ENCODE peak calls at places on chromosomes 12 and 14, in five cellular contexts. F is colonic mucosa; J is foreskin keratinocyte; B is CD4-positive, CD25-positive, alpha-beta regulatory T cell; R is lung. O is an unnamed sample.
A peak's percentile ranks its signal among the peaks of the same experiment; 100 is the strongest.

GRCh38 chr12:1760566-1761382 is 59.6 kb upstream of the LRTM2 start:
- DNase-seq in F (no peak), J (peak; percentile 19), B (no peak), R (no peak), O (no peak)

GRCh38 chr12:121812320-121812871 is 8.6 kb downstream of the SETD1B start:
- DNase-seq in F (peak; percentile 85), J (peak; percentile 53), B (no peak), R (peak; percentile 82), O (peak; percentile 79)

GRCh38 chr12:132400011-132400641 is 70.7 kb upstream of the GALNT9 start:
- DNase-seq in F (no peak), J (no peak), B (no peak), R (no peak), O (peak; percentile 62)

GRCh38 chr14:38808734-38809455 is 294.1 kb downstream of the SEC23A start:
- DNase-seq in F (peak; percentile 89), J (peak; percentile 13), B (no peak), R (no peak), O (peak; percentile 47)

GRCh38 chr14:35351897-35352273 is 52.7 kb downstream of the NFKBIA start:
- DNase-seq in F (no peak), J (no peak), B (no peak), R (no peak), O (no peak)

GRCh38 chr12:88132387-88132786 is 9.5 kb downstream of the CEP290 start:
- DNase-seq in F (no peak), J (no peak), B (no peak), R (no peak), O (no peak)

GRCh38 chr12:12498210-12498609 is 64.5 kb downstream of the DUSP16 start:
- DNase-seq in F (no peak), J (no peak), B (no peak), R (no peak), O (no peak)

GRCh38 chr12:26678697-26679660 is 154.0 kb downstream of the ITPR2 start:
- DNase-seq in F (no peak), J (no peak), B (no peak), R (no peak), O (no peak)

GRCh38 chr14:33916663-33917565 is 34.0 kb downstream of the EGLN3 start:
- DNase-seq in F (no peak), J (peak; percentile 64), B (no peak), R (no peak), O (no peak)

GRCh38 chr12:26153421-26154154 is 28.8 kb upstream of the BHLHE41 start:
- DNase-seq in F (no peak), J (peak; percentile 91), B (no peak), R (no peak), O (no peak)

GRCh38 chr12:59076611-59077010 is 156.3 kb upstream of the LRIG3 start:
- DNase-seq in F (no peak), J (no peak), B (no peak), R (no peak), O (no peak)

GRCh38 chr12:113452458-113452857 is 19.2 kb downstream of the LHX5 start:
- DNase-seq in F (no peak), J (no peak), B (no peak), R (no peak), O (no peak)

GRCh38 chr14:30974628-30975027 is 50.8 kb upstream of the AP4S1 start:
- DNase-seq in F (no peak), J (no peak), B (no peak), R (no peak), O (no peak)

GRCh38 chr12:62933220-62933870 is 1.6 kb downstream of the PPM1H start:
- DNase-seq in F (peak; percentile 50), J (no peak), B (no peak), R (peak; percentile 39), O (no peak)

GRCh38 chr12:113473942-113474341 is 2.3 kb upstream of the LHX5 start:
- DNase-seq in F (no peak), J (peak; percentile 18), B (no peak), R (no peak), O (no peak)

GRCh38 chr12:105228494-105228893 is 7.5 kb downstream of the APPL2 start:
- DNase-seq in F (no peak), J (no peak), B (no peak), R (no peak), O (no peak)

GRCh38 chr12:25458047-25458552 is 95.0 kb downstream of the LMNTD1 start:
- DNase-seq in F (no peak), J (peak; percentile 96), B (no peak), R (no peak), O (peak; percentile 33)

GRCh38 chr12:51393676-51394545 is 2.7 kb upstream of the GALNT6 start:
- DNase-seq in F (no peak), J (peak; percentile 97), B (no peak), R (no peak), O (peak; percentile 88)

GRCh38 chr12:45336762-45337596 is 121.1 kb downstream of the ANO6 start:
- DNase-seq in F (no peak), J (peak; percentile 72), B (no peak), R (no peak), O (no peak)

GRCh38 chr12:49195734-49196133 is 6.9 kb upstream of the TUBA1A start:
- DNase-seq in F (no peak), J (no peak), B (no peak), R (no peak), O (no peak)

GRCh38 chr14:105881021-105881930 is 354.9 kb downstream of the TMEM121 start:
- DNase-seq in F (no peak), J (no peak), B (peak; percentile 0), R (no peak), O (peak; percentile 63)

GRCh38 chr12:27511031-27511722 is 12.8 kb upstream of the PPFIBP1 start:
- DNase-seq in F (no peak), J (no peak), B (no peak), R (no peak), O (no peak)

GRCh38 chr12:123750159-123750656 is 11.9 kb upstream of the DNAH10 start:
- DNase-seq in F (no peak), J (no peak), B (no peak), R (no peak), O (no peak)

GRCh38 chr12:62764251-62764650 is 170.7 kb downstream of the PPM1H start:
- DNase-seq in F (no peak), J (no peak), B (no peak), R (no peak), O (no peak)

GRCh38 chr12:26113853-26114719 is 10.8 kb downstream of the BHLHE41 start:
- DNase-seq in F (peak; percentile 97), J (peak; percentile 84), B (peak; percentile 26), R (peak; percentile 90), O (peak; percentile 62)

GRCh38 chr12:126361804-126362203 is 1296.6 kb downstream of the AACS start:
- DNase-seq in F (no peak), J (no peak), B (no peak), R (no peak), O (no peak)

GRCh38 chr14:26589998-26590397 is 7.8 kb downstream of the NOVA1 start:
- DNase-seq in F (no peak), J (no peak), B (no peak), R (no peak), O (no peak)

GRCh38 chr12:97169922-97170321 is 262.9 kb downstream of the NEDD1 start:
- DNase-seq in F (no peak), J (no peak), B (no peak), R (no peak), O (no peak)

GRCh38 chr12:82210882-82211281 is 147.3 kb downstream of the CCDC59 start:
- DNase-seq in F (no peak), J (no peak), B (no peak), R (no peak), O (no peak)

GRCh38 chr12:57654042-57654441 is 21.0 kb upstream of the B4GALNT1 start:
- DNase-seq in F (no peak), J (no peak), B (no peak), R (no peak), O (no peak)

GRCh38 chr14:90564496-90564895 is 167.7 kb downstream of the CALM1 start:
- DNase-seq in F (no peak), J (no peak), B (no peak), R (no peak), O (no peak)

GRCh38 chr12:109539508-109539907 is 33.8 kb downstream of the MMAB start:
- DNase-seq in F (no peak), J (no peak), B (no peak), R (no peak), O (no peak)

GRCh38 chr12:109111775-109112491 is 4.5 kb upstream of the ACACB start:
- DNase-seq in F (peak; percentile 85), J (peak; percentile 52), B (peak; percentile 24), R (peak; percentile 59), O (no peak)

DNA sequence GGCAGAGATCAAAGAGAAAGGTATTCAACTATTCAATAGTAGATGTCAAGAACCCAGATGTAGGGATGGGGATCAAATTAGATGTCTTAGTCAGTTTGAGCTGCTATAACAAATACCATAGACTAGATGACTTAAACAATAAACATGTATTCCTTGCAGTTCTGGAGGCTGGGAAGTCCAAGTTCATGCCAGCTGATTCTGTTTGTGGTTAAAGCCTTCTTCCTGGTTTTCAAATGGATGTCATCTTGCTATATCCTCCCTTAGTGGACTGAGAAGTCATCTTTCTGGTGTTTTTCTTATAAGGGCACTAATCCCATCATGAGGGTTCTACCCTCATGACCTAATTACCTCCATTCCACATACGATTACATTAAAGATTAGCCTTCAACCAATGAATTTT is 19.5 kb upstream of the MGST1 start:
- DNase-seq in F (no peak), J (no peak), B (no peak), R (no peak), O (no peak)
- H3K4me1 ChIP-seq in F (no peaks in the 10 kb centered on the region), J (no peaks in the 10 kb centered on the region), B (no peaks in the 10 kb centered on the region), R (no peaks in the 10 kb centered on the region), O (no peaks in the 10 kb centered on the region)

GRCh38 chr14:92502541-92503286 is 10.9 kb upstream of the RIN3 start:
- DNase-seq in F (no peak), J (no peak), B (no peak), R (no peak), O (peak; percentile 56)

GRCh38 chr14:92506230-92506629 is 7.4 kb upstream of the RIN3 start:
- DNase-seq in F (no peak), J (no peak), B (no peak), R (no peak), O (no peak)

GRCh38 chr14:92503756-92504491 is 9.7 kb upstream of the RIN3 start:
- DNase-seq in F (no peak), J (peak; percentile 96), B (no peak), R (no peak), O (peak; percentile 88)

GRCh38 chr14:92507174-92507768 is 6.3 kb upstream of the RIN3 start:
- DNase-seq in F (peak; percentile 94), J (no peak), B (no peak), R (peak; percentile 65), O (no peak)

GRCh38 chr14:92505826-92506225 is 7.8 kb upstream of the RIN3 start:
- DNase-seq in F (no peak), J (no peak), B (no peak), R (no peak), O (no peak)
- H3K4me1 ChIP-seq in F (no peaks in the 10 kb centered on the region), J (peaks cover 22% of the 10 kb centered on the region), B (no peaks in the 10 kb centered on the region), R (peaks cover 2% of the 10 kb centered on the region), O (peaks cover 33% of the 10 kb centered on the region)

GRCh38 chr12:110676171-110676570 is 12.7 kb downstream of the HVCN1 start:
- DNase-seq in F (no peak), J (no peak), B (no peak), R (no peak), O (no peak)
- H3K4me1 ChIP-seq in F (no peaks in the 10 kb centered on the region), J (no peaks in the 10 kb centered on the region), B (peaks cover 13% of the 10 kb centered on the region), R (no peaks in the 10 kb centered on the region), O (no peaks in the 10 kb centered on the region)

DNA sequence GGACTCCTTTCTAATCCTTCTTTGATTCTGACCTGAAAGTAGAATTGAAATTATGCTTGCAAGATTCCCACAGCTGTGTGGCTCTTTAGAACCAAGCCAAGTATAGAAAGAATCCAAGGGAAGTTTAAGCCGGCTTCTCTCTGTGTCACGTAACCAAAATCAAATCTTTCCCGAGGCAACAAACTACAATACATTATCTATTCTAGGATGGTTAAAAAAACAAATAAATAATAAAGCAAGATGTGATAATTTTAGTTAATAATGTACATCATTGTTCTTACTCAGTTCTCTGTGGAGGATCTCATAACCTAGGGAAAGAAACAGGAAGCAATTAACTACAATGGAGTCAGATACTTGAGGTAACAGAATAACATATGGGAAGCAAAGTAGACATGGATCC is 78.1 kb upstream of the ST8SIA1 start:
- DNase-seq in F (no peak), J (no peak), B (no peak), R (no peak), O (no peak)
- H3K4me1 ChIP-seq in F (no peaks in the 10 kb centered on the region), J (peaks cover 4% of the 10 kb centered on the region), B (peaks cover 13% of the 10 kb centered on the region), R (peaks cover 4% of the 10 kb centered on the region), O (peaks cover 17% of the 10 kb centered on the region)

O was measured in RWPE2.